ENCODE peak calls at places on chromosome 2, in four cellular contexts. N, P, C and W are unnamed samples.

GRCh38 chr2:105375001-105375561 is 23.8 kb downstream of the FHL2 start:
- DNase-seq in P (no peak), C (no peak), N (no peak), W (no peak)

GRCh38 chr2:188512456-188512855 is 220.8 kb downstream of the GULP1 start:
- DNase-seq in P (peak; percentile 50), N (no peak), C (no peak), W (peak; percentile 55)

GRCh38 chr2:48566582-48566981 is 36.6 kb downstream of the STON1 start:
- DNase-seq in C (no peak), N (no peak), P (no peak), W (no peak)

GRCh38 chr2:107525420-107525819 is 301.3 kb upstream of the RGPD4 start:
- DNase-seq in C (no peak), N (no peak), P (peak; percentile 47), W (no peak)

GRCh38 chr2:40625849-40626248 is 174.0 kb upstream of the SLC8A1 start:
- DNase-seq in P (peak; percentile 90), C (no peak), N (no peak), W (no peak)

GRCh38 chr2:12501469-12502147 is 215.1 kb upstream of the TRIB2 start:
- DNase-seq in P (no peak), C (peak; percentile 43), N (no peak), W (no peak)

GRCh38 chr2:43391877-43392214 is 165.4 kb upstream of the ZFP36L2 start:
- DNase-seq in N (no peak), C (no peak), P (no peak), W (no peak)

GRCh38 chr2:127007652-127008051 is 99.3 kb downstream of the BIN1 start:
- DNase-seq in C (no peak), N (no peak), P (peak; percentile 96), W (no peak)

GRCh38 chr2:57396364-57397098 is 650.1 kb upstream of the VRK2 start:
- DNase-seq in N (no peak), P (no peak), C (no peak), W (no peak)

GRCh38 chr2:88011011-88011410 is 5.3 kb downstream of the RNU2-63P start:
- DNase-seq in C (no peak), N (no peak), P (no peak), W (no peak)

GRCh38 chr2:190582761-190583506 is 48.4 kb upstream of the NEMP2 start:
- DNase-seq in C (no peak), P (no peak), N (no peak), W (no peak)

GRCh38 chr2:73859721-73860586 is 31.2 kb downstream of the STAMBP start:
- DNase-seq in P (peak; percentile 87), N (no peak), C (no peak), W (no peak)

GRCh38 chr2:105443610-105444598 is 45.1 kb upstream of the FHL2 start:
- DNase-seq in C (no peak), P (peak; percentile 42), N (no peak), W (no peak)

GRCh38 chr2:157486596-157487270 is 42.8 kb upstream of the CYTIP start:
- DNase-seq in P (peak; percentile 38), C (no peak), N (no peak), W (no peak)

GRCh38 chr2:240598311-240598911 is 11.9 kb downstream of the CAPN10 start:
- DNase-seq in C (peak; percentile 29), P (no peak), N (peak; percentile 59), W (no peak)

GRCh38 chr2:218375212-218375611 is 6.9 kb upstream of the SLC11A1 start:
- DNase-seq in P (no peak), C (no peak), N (no peak), W (no peak)

GRCh38 chr2:27509326-27509725 is 12.7 kb downstream of the GCKR start:
- DNase-seq in N (no peak), C (no peak), P (peak; percentile 35), W (peak; percentile 84)

GRCh38 chr2:201960300-201960699 is 73.4 kb upstream of the FZD7 start:
- DNase-seq in P (no peak), C (no peak), N (no peak), W (no peak)

GRCh38 chr2:45394842-45395241 is 216.2 kb downstream of the SRBD1 start:
- DNase-seq in N (no peak), P (no peak), C (no peak), W (no peak)

GRCh38 chr2:239927424-239927981 is 97.6 kb downstream of the NDUFA10 start:
- DNase-seq in P (peak; percentile 73), N (no peak), C (no peak), W (no peak)

GRCh38 chr2:126359494-126359893 is 296.5 kb upstream of the GYPC start:
- DNase-seq in N (no peak), C (no peak), P (no peak), W (no peak)

GRCh38 chr2:62184499-62185045 is 11.3 kb upstream of the B3GNT2 start:
- DNase-seq in C (no peak), N (no peak), P (no peak), W (no peak)

GRCh38 chr2:28269019-28269784 is 123.5 kb upstream of the FOSL2 start:
- DNase-seq in N (no peak), C (no peak), P (peak; percentile 79), W (no peak)

GRCh38 chr2:21303876-21304275 is 180.1 kb downstream of the TDRD15 start:
- DNase-seq in N (no peak), P (no peak), C (no peak), W (no peak)

GRCh38 chr2:168254158-168254935 is 7.0 kb upstream of the STK39 start:
- DNase-seq in P (peak; percentile 55), N (no peak), C (no peak), W (no peak)

GRCh38 chr2:8378016-8378810 is 303.6 kb upstream of the ID2 start:
- DNase-seq in C (no peak), N (no peak), P (no peak), W (no peak)

GRCh38 chr2:101665312-101665711 is 32.2 kb upstream of the MAP4K4 start:
- DNase-seq in C (no peak), P (no peak), N (no peak), W (no peak)